ENCODE peak calls at places on chromosomes 12 and 14, in seven cellular contexts. One of them, this sample, is unnamed.

GRCh38 chr12:111791507-111791906 is 24.8 kb downstream of the ALDH2 start:
- DNase-seq in trophoblast cell: no peak
- DNase-seq in IMR-90: no peak
- DNase-seq in neuronal stem cell: no peak
- DNase-seq in H1: no peak
- DNase-seq in mesendoderm: no peak
- DNase-seq in H9: no peak
- DNase-seq in this sample: no peak

GRCh38 chr12:57096748-57097553 is 8.0 kb downstream of the NAB2 start:
- DNase-seq in IMR-90: no peak
- DNase-seq in H9: no peak
- DNase-seq in neuronal stem cell: no peak
- DNase-seq in mesendoderm: no peak
- DNase-seq in trophoblast cell: no peak
- DNase-seq in H1: no peak
- DNase-seq in this sample: no peak

GRCh38 chr12:20757-21156 is 45.8 kb upstream of the IQSEC3 start:
- DNase-seq in H9: no peak
- DNase-seq in trophoblast cell: no peak
- DNase-seq in neuronal stem cell: no peak
- DNase-seq in IMR-90: no peak
- DNase-seq in H1: no peak
- DNase-seq in mesendoderm: no peak
- DNase-seq in this sample: no peak

GRCh38 chr14:50351016-50351415 is 38.9 kb downstream of the DMAC2L start:
- DNase-seq in IMR-90: peak; percentile 55
- DNase-seq in trophoblast cell: no peak
- DNase-seq in neuronal stem cell: no peak
- DNase-seq in mesendoderm: no peak
- DNase-seq in H9: no peak
- DNase-seq in H1: no peak
- DNase-seq in this sample: peak; percentile 47

GRCh38 chr12:6405963-6406362 is 22.0 kb downstream of the LTBR start:
- DNase-seq in trophoblast cell: no peak
- DNase-seq in neuronal stem cell: no peak
- DNase-seq in H1: no peak
- DNase-seq in mesendoderm: no peak
- DNase-seq in IMR-90: no peak
- DNase-seq in H9: no peak
- DNase-seq in this sample: no peak

GRCh38 chr14:53881921-53882320 is 74.7 kb downstream of the BMP4 start:
- DNase-seq in neuronal stem cell: no peak
- DNase-seq in mesendoderm: no peak
- DNase-seq in trophoblast cell: no peak
- DNase-seq in IMR-90: no peak
- DNase-seq in H9: no peak
- DNase-seq in H1: no peak
- DNase-seq in this sample: no peak

GRCh38 chr12:13436696-13437391 is 240.3 kb downstream of the EMP1 start:
- DNase-seq in H1: no peak
- DNase-seq in IMR-90: peak; percentile 1
- DNase-seq in mesendoderm: peak; percentile 94
- DNase-seq in H9: no peak
- DNase-seq in trophoblast cell: peak; percentile 2
- DNase-seq in neuronal stem cell: no peak
- DNase-seq in this sample: peak; percentile 6

GRCh38 chr14:39491134-39491541 is 58.9 kb upstream of the FBXO33 start:
- DNase-seq in mesendoderm: peak; percentile 55
- DNase-seq in trophoblast cell: peak; percentile 68
- DNase-seq in H9: no peak
- DNase-seq in neuronal stem cell: no peak
- DNase-seq in H1: no peak
- DNase-seq in IMR-90: peak; percentile 52
- DNase-seq in this sample: peak; percentile 55

GRCh38 chr14:67668559-67668958 is 5.9 kb downstream of the VTI1B start:
- DNase-seq in H1: no peak
- DNase-seq in mesendoderm: peak; percentile 31
- DNase-seq in H9: no peak
- DNase-seq in trophoblast cell: no peak
- DNase-seq in IMR-90: no peak
- DNase-seq in neuronal stem cell: no peak
- DNase-seq in this sample: no peak

GRCh38 chr14:64659366-64659765 is 44.9 kb upstream of the PLEKHG3 start:
- DNase-seq in H9: no peak
- DNase-seq in neuronal stem cell: no peak
- DNase-seq in H1: no peak
- DNase-seq in IMR-90: no peak
- DNase-seq in mesendoderm: no peak
- DNase-seq in trophoblast cell: peak; percentile 48
- DNase-seq in this sample: peak; percentile 43

GRCh38 chr14:23694085-23694975 is 58.2 kb downstream of the DHRS2 start:
- DNase-seq in neuronal stem cell: no peak
- DNase-seq in IMR-90: peak; percentile 2
- DNase-seq in H1: no peak
- DNase-seq in H9: peak; percentile 40
- DNase-seq in mesendoderm: peak; percentile 95
- DNase-seq in trophoblast cell: peak; percentile 96
- DNase-seq in this sample: no peak

GRCh38 chr14:90721619-90722305 is 94.5 kb downstream of the TTC7B start:
- DNase-seq in H1: no peak
- DNase-seq in IMR-90: peak; percentile 68
- DNase-seq in H9: no peak
- DNase-seq in trophoblast cell: peak; percentile 63
- DNase-seq in mesendoderm: no peak
- DNase-seq in neuronal stem cell: no peak
- DNase-seq in this sample: peak; percentile 56

GRCh38 chr12:122789637-122790036 is 15.3 kb downstream of the CCDC62 start:
- DNase-seq in H9: no peak
- DNase-seq in IMR-90: no peak
- DNase-seq in neuronal stem cell: no peak
- DNase-seq in H1: no peak
- DNase-seq in mesendoderm: no peak
- DNase-seq in trophoblast cell: peak; percentile 31
- DNase-seq in this sample: no peak

GRCh38 chr12:80412343-80412953 is 31.6 kb upstream of the PTPRQ start:
- DNase-seq in trophoblast cell: peak; percentile 85
- DNase-seq in H9: no peak
- DNase-seq in mesendoderm: peak; percentile 58
- DNase-seq in IMR-90: peak; percentile 69
- DNase-seq in neuronal stem cell: peak; percentile 37
- DNase-seq in H1: no peak
- DNase-seq in this sample: peak; percentile 55

GRCh38 chr14:75252254-75252837 is 26.3 kb upstream of the FOS start:
- DNase-seq in H9: no peak
- DNase-seq in mesendoderm: no peak
- DNase-seq in IMR-90: no peak
- DNase-seq in H1: no peak
- DNase-seq in neuronal stem cell: no peak
- DNase-seq in trophoblast cell: peak; percentile 37
- DNase-seq in this sample: no peak

GRCh38 chr12:12985817-12986408 is 14.2 kb downstream of the HEBP1 start:
- DNase-seq in trophoblast cell: peak; percentile 50
- DNase-seq in IMR-90: peak; percentile 17
- DNase-seq in H9: peak; percentile 88
- DNase-seq in H1: no peak
- DNase-seq in neuronal stem cell: no peak
- DNase-seq in mesendoderm: peak; percentile 73
- DNase-seq in this sample: peak; percentile 55

GRCh38 chr14:91116913-91117588 is 3.2 kb downstream of the DGLUCY start:
- DNase-seq in trophoblast cell: peak; percentile 57
- DNase-seq in neuronal stem cell: no peak
- DNase-seq in IMR-90: no peak
- DNase-seq in H9: no peak
- DNase-seq in mesendoderm: peak; percentile 48
- DNase-seq in H1: no peak
- DNase-seq in this sample: no peak

GRCh38 chr14:105196228-105196960 is 15.3 kb upstream of the NUDT14 start:
- DNase-seq in trophoblast cell: no peak
- DNase-seq in neuronal stem cell: peak; percentile 90
- DNase-seq in H1: no peak
- DNase-seq in mesendoderm: peak; percentile 79
- DNase-seq in IMR-90: no peak
- DNase-seq in H9: peak; percentile 78
- DNase-seq in this sample: no peak

GRCh38 chr12:224330-224729 is 10.4 kb upstream of the SLC6A12 start:
- DNase-seq in trophoblast cell: no peak
- DNase-seq in mesendoderm: no peak
- DNase-seq in H1: no peak
- DNase-seq in neuronal stem cell: no peak
- DNase-seq in IMR-90: no peak
- DNase-seq in H9: peak; percentile 22
- DNase-seq in this sample: no peak

GRCh38 chr12:13433768-13434167 is 237.2 kb downstream of the EMP1 start:
- DNase-seq in IMR-90: no peak
- DNase-seq in trophoblast cell: no peak
- DNase-seq in mesendoderm: no peak
- DNase-seq in neuronal stem cell: no peak
- DNase-seq in H1: no peak
- DNase-seq in H9: no peak
- DNase-seq in this sample: no peak

GRCh38 chr14:69093551-69094421 is 59.1 kb downstream of the DCAF5 start:
- DNase-seq in mesendoderm: peak; percentile 92
- DNase-seq in neuronal stem cell: no peak
- DNase-seq in H9: no peak
- DNase-seq in trophoblast cell: peak; percentile 84
- DNase-seq in H1: no peak
- DNase-seq in IMR-90: peak; percentile 61
- DNase-seq in this sample: peak; percentile 59

GRCh38 chr12:39095636-39096330 is 190.4 kb upstream of the CPNE8 start:
- DNase-seq in mesendoderm: peak; percentile 40
- DNase-seq in trophoblast cell: no peak
- DNase-seq in H1: no peak
- DNase-seq in H9: no peak
- DNase-seq in neuronal stem cell: no peak
- DNase-seq in IMR-90: no peak
- DNase-seq in this sample: no peak

GRCh38 chr14:42192659-42193425 is 586.2 kb downstream of the LRFN5 start:
- DNase-seq in H9: no peak
- DNase-seq in H1: no peak
- DNase-seq in neuronal stem cell: no peak
- DNase-seq in IMR-90: peak; percentile 98
- DNase-seq in mesendoderm: peak; percentile 12
- DNase-seq in trophoblast cell: peak; percentile 1
- DNase-seq in this sample: peak; percentile 95

DNA sequence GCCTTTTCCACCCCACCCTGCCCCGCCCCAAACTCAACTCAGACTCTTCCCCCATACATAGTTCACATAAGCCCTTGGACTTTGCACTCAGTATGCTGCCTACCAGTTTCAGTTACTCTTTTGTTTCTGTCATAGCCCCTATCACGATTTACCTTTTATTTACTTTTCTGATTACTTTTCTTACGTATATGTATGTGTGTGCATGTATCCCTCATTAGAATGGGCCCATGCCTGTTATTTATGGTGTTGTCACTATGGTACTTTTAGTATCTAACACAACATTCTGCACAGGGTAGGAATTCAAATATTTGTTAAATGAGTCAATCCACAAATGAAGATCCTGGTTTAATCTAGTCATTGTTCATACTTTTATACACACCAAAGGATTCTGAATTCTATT is 16.5 kb upstream of the LUM start:
- DNase-seq in trophoblast cell: peak; percentile 33
- DNase-seq in IMR-90: peak; percentile 61
- DNase-seq in H1: no peak
- DNase-seq in neuronal stem cell: no peak
- DNase-seq in H9: no peak
- DNase-seq in mesendoderm: no peak
- DNase-seq in this sample: peak; percentile 44
- H3K18ac ChIP-seq in trophoblast cell: no peak overlapping the region
- H3K18ac ChIP-seq in IMR-90: peak overlapping the region; percentile 73
- H3K18ac ChIP-seq in H1: no peak overlapping the region
- H3K18ac ChIP-seq in neuronal stem cell: no peak overlapping the region
- H3K18ac ChIP-seq in H9: no peak overlapping the region
- H3K18ac ChIP-seq in mesendoderm: no peak overlapping the region
- H3K18ac ChIP-seq in this sample: no peak overlapping the region

GRCh38 chr14:72172075-72172474 is 239.8 kb downstream of the RGS6 start:
- DNase-seq in mesendoderm: no peak
- DNase-seq in H9: no peak
- DNase-seq in neuronal stem cell: no peak
- DNase-seq in H1: no peak
- DNase-seq in trophoblast cell: no peak
- DNase-seq in IMR-90: no peak
- DNase-seq in this sample: no peak
- H3K18ac ChIP-seq in mesendoderm: no peak overlapping the region
- H3K18ac ChIP-seq in H9: no peak overlapping the region
- H3K18ac ChIP-seq in neuronal stem cell: no peak overlapping the region
- H3K18ac ChIP-seq in H1: no peak overlapping the region
- H3K18ac ChIP-seq in trophoblast cell: no peak overlapping the region
- H3K18ac ChIP-seq in IMR-90: no peak overlapping the region
- H3K18ac ChIP-seq in this sample: no peak overlapping the region

DNA sequence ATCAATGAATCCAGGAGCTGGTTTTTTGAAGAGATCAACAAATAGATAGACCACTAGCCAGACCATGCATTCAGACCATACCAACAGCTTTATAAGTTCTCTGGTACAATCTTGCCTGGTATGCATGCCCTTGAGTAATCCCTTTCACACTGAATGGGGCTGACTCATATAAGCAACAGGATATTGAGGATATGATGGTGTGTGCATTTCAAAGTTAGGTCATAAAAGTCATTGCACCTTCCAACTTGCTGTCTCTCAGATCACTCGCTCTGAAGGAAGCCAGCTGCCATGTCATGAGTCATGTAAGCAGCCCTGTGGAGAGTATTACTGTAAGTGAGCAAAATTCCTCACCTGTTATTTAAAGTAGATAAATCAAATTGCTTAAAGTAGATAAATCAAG is 45.0 kb upstream of the OR6J1 start:
- DNase-seq in IMR-90: peak; percentile 92
- DNase-seq in trophoblast cell: peak; percentile 87
- DNase-seq in neuronal stem cell: no peak
- DNase-seq in mesendoderm: peak; percentile 40
- DNase-seq in H9: no peak
- DNase-seq in H1: no peak
- DNase-seq in this sample: peak; percentile 93
- H3K18ac ChIP-seq in IMR-90: no peak overlapping the region
- H3K18ac ChIP-seq in trophoblast cell: no peak overlapping the region
- H3K18ac ChIP-seq in neuronal stem cell: no peak overlapping the region
- H3K18ac ChIP-seq in mesendoderm: no peak overlapping the region
- H3K18ac ChIP-seq in H9: no peak overlapping the region
- H3K18ac ChIP-seq in H1: no peak overlapping the region
- H3K18ac ChIP-seq in this sample: no peak overlapping the region

DNA sequence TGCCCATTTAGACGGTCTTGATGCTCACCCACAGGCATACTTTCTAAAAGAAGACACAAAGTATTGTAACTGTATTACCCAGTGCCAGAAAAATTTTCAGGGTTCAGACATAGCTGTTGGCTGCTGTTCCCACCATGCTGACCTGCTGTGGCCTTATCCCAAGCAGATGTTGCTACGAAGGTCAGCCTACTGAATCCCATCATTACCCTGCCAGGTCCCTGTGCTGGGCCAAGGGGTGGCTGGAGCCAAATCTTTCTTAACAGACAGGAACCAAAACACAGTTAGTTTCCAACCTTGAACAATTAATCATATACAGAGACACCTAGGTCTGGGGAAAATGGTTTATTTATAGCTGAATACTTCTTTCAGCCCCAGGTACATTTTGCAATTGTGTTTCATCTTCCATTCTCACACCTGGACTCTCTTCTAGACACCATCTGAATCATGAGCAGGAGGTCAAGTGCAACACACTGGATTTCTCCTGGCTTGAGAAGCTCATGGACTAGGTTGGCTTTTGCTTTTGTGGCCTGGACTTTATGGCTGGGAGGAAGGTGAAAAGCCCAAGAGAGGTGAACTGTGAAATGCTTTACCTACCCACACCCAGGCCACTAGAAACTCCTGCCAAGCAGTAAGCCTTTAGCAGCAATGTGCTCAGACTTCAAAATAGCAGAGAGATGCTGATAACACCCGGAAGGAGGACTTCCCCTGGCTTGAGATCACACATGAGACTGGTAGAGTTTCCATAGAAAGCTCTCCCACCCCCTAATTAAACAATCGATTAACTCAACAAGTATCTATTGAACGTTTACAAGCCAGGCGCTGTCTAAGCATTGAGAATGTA is 150.1 kb downstream of the SUDS3 start:
- DNase-seq in H9: no peak
- DNase-seq in H1: no peak
- DNase-seq in IMR-90: no peak
- DNase-seq in neuronal stem cell: no peak
- DNase-seq in mesendoderm: no peak
- DNase-seq in trophoblast cell: no peak
- DNase-seq in this sample: no peak
- H3K18ac ChIP-seq in H9: no peak overlapping the region
- H3K18ac ChIP-seq in H1: no peak overlapping the region
- H3K18ac ChIP-seq in IMR-90: no peak overlapping the region
- H3K18ac ChIP-seq in neuronal stem cell: no peak overlapping the region
- H3K18ac ChIP-seq in mesendoderm: no peak overlapping the region
- H3K18ac ChIP-seq in trophoblast cell: no peak overlapping the region
- H3K18ac ChIP-seq in this sample: no peak overlapping the region